ENCODE peak calls at places on chromosomes 7 and 10, in ten cellular contexts. F, Y, R, I, D, A, Z, N, H and B are unnamed samples.

GRCh38 chr7:19489162-19489820 is 219.5 kb downstream of the POLR1F start:
- DNase-seq in A (no peak), Y (no peak), I (no peak), R (no peak), H (no peak), F (no peak), Z (no peak), N (no peak), D (no peak), B (no peak)

GRCh38 chr7:118734541-118734940 is 510.0 kb downstream of the ANKRD7 start:
- DNase-seq in N (no peak), H (no peak), Z (no peak), F (no peak), Y (no peak), A (no peak), R (no peak), D (no peak), I (no peak), B (no peak)

GRCh38 chr7:49893131-49893530 is 119.7 kb downstream of the VWC2 start:
- DNase-seq in H (no peak), A (no peak), Z (no peak), Y (no peak), N (no peak), D (no peak), R (no peak), F (no peak), I (no peak), B (no peak)

GRCh38 chr10:106327747-106328146 is 836.8 kb downstream of the SORCS1 start:
- DNase-seq in N (no peak), R (no peak), I (no peak), Y (no peak), A (no peak), H (no peak), Z (no peak), F (no peak), D (no peak), B (no peak)

GRCh38 chr7:148962823-148963582 is 65.3 kb downstream of the PDIA4 start:
- DNase-seq in R (peak), F (peak), H (peak), D (peak), N (peak), I (peak), Z (peak), Y (peak), A (peak), B (peak)

GRCh38 chr7:18402488-18403183 is 92.9 kb upstream of the HDAC9 start:
- DNase-seq in I (no peak), Y (no peak), R (no peak), N (no peak), H (no peak), D (no peak), A (no peak), Z (no peak), F (peak), B (no peak)

GRCh38 chr10:127715782-127716378 is 21.1 kb upstream of the FOXI2 start:
- DNase-seq in D (no peak), R (peak), A (peak), Y (no peak), H (peak), N (no peak), F (no peak), Z (no peak), I (peak), B (no peak)

GRCh38 chr10:4847580-4848020 is 21.6 kb downstream of the AKR1E2 start:
- DNase-seq in H (no peak), A (no peak), R (peak), I (peak), Z (no peak), N (no peak), Y (no peak), F (peak), D (no peak), B (no peak)

GRCh38 chr7:17044396-17044795 is 162.6 kb upstream of the AGR3 start:
- DNase-seq in F (no peak), Y (no peak), I (no peak), H (no peak), N (no peak), R (no peak), D (no peak), A (no peak), Z (no peak), B (no peak)

GRCh38 chr7:125412890-125413665 is 483.5 kb upstream of the POT1 start:
- DNase-seq in A (no peak), Y (no peak), I (no peak), R (no peak), H (no peak), Z (no peak), F (no peak), N (no peak), D (no peak), B (no peak)